ENCODE peak calls at places on chromosome 15, in eight cellular contexts. One of them, this sample, is unnamed.

GRCh38 chr15:68025860-68026424 is 28.2 kb upstream of the PIAS1 start:
- DNase-seq in T-helper 17 cell: no peak
- DNase-seq in psoas muscle: no peak
- DNase-seq in kidney epithelial cell: no peak
- DNase-seq in body of pancreas: no peak
- DNase-seq in HAP-1: no peak
- DNase-seq in CD8-positive, alpha-beta T cell: no peak
- DNase-seq in stimulated activated CD4-positive, alpha-beta T cell treated with anti-CD3 and anti-CD28 coated beads, Interleukin-1b, Interleukin-23, amount 100 ng/mL, for 48 hours: no peak
- DNase-seq in this sample: no peak

GRCh38 chr15:100210338-100210737 is 131.4 kb downstream of the ADAMTS17 start:
- DNase-seq in psoas muscle: no peak
- DNase-seq in CD8-positive, alpha-beta T cell: no peak
- DNase-seq in body of pancreas: no peak
- DNase-seq in kidney epithelial cell: no peak
- DNase-seq in stimulated activated CD4-positive, alpha-beta T cell treated with anti-CD3 and anti-CD28 coated beads, Interleukin-1b, Interleukin-23, amount 100 ng/mL, for 48 hours: no peak
- DNase-seq in T-helper 17 cell: no peak
- DNase-seq in HAP-1: no peak
- DNase-seq in this sample: no peak

GRCh38 chr15:68383161-68384074 is 48.5 kb downstream of the ITGA11 start:
- DNase-seq in psoas muscle: no peak
- DNase-seq in stimulated activated CD4-positive, alpha-beta T cell treated with anti-CD3 and anti-CD28 coated beads, Interleukin-1b, Interleukin-23, amount 100 ng/mL, for 48 hours: peak; percentile 25
- DNase-seq in HAP-1: peak; percentile 71
- DNase-seq in body of pancreas: peak; percentile 30
- DNase-seq in CD8-positive, alpha-beta T cell: no peak
- DNase-seq in T-helper 17 cell: no peak
- DNase-seq in kidney epithelial cell: no peak
- DNase-seq in this sample: no peak

GRCh38 chr15:88448991-88449461 is 18.2 kb downstream of the MRPL46 start:
- DNase-seq in CD8-positive, alpha-beta T cell: no peak
- DNase-seq in HAP-1: no peak
- DNase-seq in stimulated activated CD4-positive, alpha-beta T cell treated with anti-CD3 and anti-CD28 coated beads, Interleukin-1b, Interleukin-23, amount 100 ng/mL, for 48 hours: no peak
- DNase-seq in body of pancreas: no peak
- DNase-seq in psoas muscle: no peak
- DNase-seq in T-helper 17 cell: no peak
- DNase-seq in kidney epithelial cell: no peak
- DNase-seq in this sample: no peak

GRCh38 chr15:96072821-96073220 is 257.7 kb upstream of the NR2F2 start:
- DNase-seq in psoas muscle: no peak
- DNase-seq in HAP-1: no peak
- DNase-seq in kidney epithelial cell: no peak
- DNase-seq in body of pancreas: no peak
- DNase-seq in CD8-positive, alpha-beta T cell: no peak
- DNase-seq in T-helper 17 cell: no peak
- DNase-seq in stimulated activated CD4-positive, alpha-beta T cell treated with anti-CD3 and anti-CD28 coated beads, Interleukin-1b, Interleukin-23, amount 100 ng/mL, for 48 hours: no peak
- DNase-seq in this sample: no peak

GRCh38 chr15:74791667-74792066 is 9.8 kb downstream of the CSK start:
- DNase-seq in stimulated activated CD4-positive, alpha-beta T cell treated with anti-CD3 and anti-CD28 coated beads, Interleukin-1b, Interleukin-23, amount 100 ng/mL, for 48 hours: no peak
- DNase-seq in kidney epithelial cell: no peak
- DNase-seq in T-helper 17 cell: no peak
- DNase-seq in psoas muscle: no peak
- DNase-seq in HAP-1: no peak
- DNase-seq in CD8-positive, alpha-beta T cell: no peak
- DNase-seq in body of pancreas: no peak
- DNase-seq in this sample: no peak

GRCh38 chr15:61367953-61368352 is 138.9 kb upstream of the RORA start:
- DNase-seq in kidney epithelial cell: no peak
- DNase-seq in psoas muscle: no peak
- DNase-seq in body of pancreas: no peak
- DNase-seq in stimulated activated CD4-positive, alpha-beta T cell treated with anti-CD3 and anti-CD28 coated beads, Interleukin-1b, Interleukin-23, amount 100 ng/mL, for 48 hours: no peak
- DNase-seq in CD8-positive, alpha-beta T cell: no peak
- DNase-seq in T-helper 17 cell: no peak
- DNase-seq in HAP-1: no peak
- DNase-seq in this sample: no peak

GRCh38 chr15:82966671-82967071 is 14.2 kb upstream of the HOMER2 start:
- DNase-seq in T-helper 17 cell: no peak
- DNase-seq in psoas muscle: no peak
- DNase-seq in CD8-positive, alpha-beta T cell: no peak
- DNase-seq in HAP-1: no peak
- DNase-seq in kidney epithelial cell: no peak
- DNase-seq in body of pancreas: no peak
- DNase-seq in stimulated activated CD4-positive, alpha-beta T cell treated with anti-CD3 and anti-CD28 coated beads, Interleukin-1b, Interleukin-23, amount 100 ng/mL, for 48 hours: no peak
- DNase-seq in this sample: no peak

GRCh38 chr15:52805351-52806283 is 15.5 kb upstream of the ONECUT1 start:
- DNase-seq in body of pancreas: peak; percentile 43
- DNase-seq in kidney epithelial cell: no peak
- DNase-seq in T-helper 17 cell: no peak
- DNase-seq in stimulated activated CD4-positive, alpha-beta T cell treated with anti-CD3 and anti-CD28 coated beads, Interleukin-1b, Interleukin-23, amount 100 ng/mL, for 48 hours: no peak
- DNase-seq in CD8-positive, alpha-beta T cell: no peak
- DNase-seq in HAP-1: no peak
- DNase-seq in psoas muscle: no peak
- DNase-seq in this sample: no peak

GRCh38 chr15:99326235-99326634 is 75.0 kb downstream of the LRRC28 start:
- DNase-seq in CD8-positive, alpha-beta T cell: no peak
- DNase-seq in stimulated activated CD4-positive, alpha-beta T cell treated with anti-CD3 and anti-CD28 coated beads, Interleukin-1b, Interleukin-23, amount 100 ng/mL, for 48 hours: no peak
- DNase-seq in kidney epithelial cell: no peak
- DNase-seq in HAP-1: no peak
- DNase-seq in body of pancreas: no peak
- DNase-seq in psoas muscle: no peak
- DNase-seq in T-helper 17 cell: no peak
- DNase-seq in this sample: no peak

GRCh38 chr15:67067161-67067853 is 1.9 kb downstream of the SMAD3 start:
- DNase-seq in HAP-1: peak; percentile 69
- DNase-seq in stimulated activated CD4-positive, alpha-beta T cell treated with anti-CD3 and anti-CD28 coated beads, Interleukin-1b, Interleukin-23, amount 100 ng/mL, for 48 hours: no peak
- DNase-seq in CD8-positive, alpha-beta T cell: peak; percentile 35
- DNase-seq in kidney epithelial cell: no peak
- DNase-seq in psoas muscle: no peak
- DNase-seq in T-helper 17 cell: no peak
- DNase-seq in body of pancreas: no peak
- DNase-seq in this sample: no peak